ENCODE peak calls at places on chromosomes 7 and 10, in seven cellular contexts. One of them, this sample, is unnamed. For H3K36me3 and H3K4me1, the result is how much of the 10 kb centered on the place peaks cover.

GRCh38 chr7:32518534-32519140 is 23.3 kb downstream of the AVL9 start:
- DNase-seq in cardiac muscle cell: peak
- DNase-seq in breast epithelium: no peak
- DNase-seq in endothelial cell of umbilical vein: no peak
- DNase-seq in tibial nerve: no peak
- DNase-seq in psoas muscle: no peak
- DNase-seq in sigmoid colon: no peak
- DNase-seq in this sample: no peak

GRCh38 chr10:30056767-30057355 is 2.5 kb downstream of the JCAD start:
- DNase-seq in endothelial cell of umbilical vein: peak
- DNase-seq in breast epithelium: no peak
- DNase-seq in sigmoid colon: no peak
- DNase-seq in cardiac muscle cell: peak
- DNase-seq in psoas muscle: no peak
- DNase-seq in tibial nerve: no peak
- DNase-seq in this sample: no peak

GRCh38 chr7:159033956-159034938 is 110.4 kb downstream of the VIPR2 start:
- DNase-seq in psoas muscle: no peak
- DNase-seq in cardiac muscle cell: no peak
- DNase-seq in sigmoid colon: peak
- DNase-seq in endothelial cell of umbilical vein: no peak
- DNase-seq in tibial nerve: no peak
- DNase-seq in breast epithelium: peak
- DNase-seq in this sample: no peak

GRCh38 chr7:100102950-100103840 is 1.8 kb downstream of the AP4M1 start:
- DNase-seq in cardiac muscle cell: no peak
- DNase-seq in sigmoid colon: no peak
- DNase-seq in tibial nerve: no peak
- DNase-seq in psoas muscle: no peak
- DNase-seq in breast epithelium: no peak
- DNase-seq in endothelial cell of umbilical vein: no peak
- DNase-seq in this sample: no peak

GRCh38 chr10:101749033-101749432 is 26.9 kb downstream of the FGF8 start:
- DNase-seq in endothelial cell of umbilical vein: no peak
- DNase-seq in breast epithelium: no peak
- DNase-seq in psoas muscle: no peak
- DNase-seq in sigmoid colon: no peak
- DNase-seq in tibial nerve: no peak
- DNase-seq in cardiac muscle cell: peak
- DNase-seq in this sample: no peak

GRCh38 chr7:128812514-128813168 is 17.6 kb upstream of the FLNC start:
- DNase-seq in breast epithelium: no peak
- DNase-seq in cardiac muscle cell: no peak
- DNase-seq in tibial nerve: peak
- DNase-seq in psoas muscle: peak
- DNase-seq in sigmoid colon: no peak
- DNase-seq in endothelial cell of umbilical vein: no peak
- DNase-seq in this sample: no peak

GRCh38 chr10:97127960-97128850 is 57.6 kb downstream of the SLIT1 start:
- DNase-seq in cardiac muscle cell: no peak
- DNase-seq in tibial nerve: no peak
- DNase-seq in sigmoid colon: peak
- DNase-seq in endothelial cell of umbilical vein: no peak
- DNase-seq in psoas muscle: no peak
- DNase-seq in breast epithelium: no peak
- DNase-seq in this sample: peak

GRCh38 chr7:100247152-100247757 is 27.5 kb downstream of the PVRIG start:
- DNase-seq in breast epithelium: peak
- DNase-seq in tibial nerve: no peak
- DNase-seq in endothelial cell of umbilical vein: peak
- DNase-seq in sigmoid colon: no peak
- DNase-seq in cardiac muscle cell: peak
- DNase-seq in psoas muscle: peak
- DNase-seq in this sample: no peak

GRCh38 chr10:96972264-96972663 is 140.2 kb downstream of the LCOR start:
- DNase-seq in sigmoid colon: no peak
- DNase-seq in psoas muscle: no peak
- DNase-seq in tibial nerve: no peak
- DNase-seq in endothelial cell of umbilical vein: no peak
- DNase-seq in breast epithelium: no peak
- DNase-seq in cardiac muscle cell: no peak
- DNase-seq in this sample: no peak

GRCh38 chr7:124497209-124497608 is 268.4 kb downstream of the GPR37 start:
- DNase-seq in psoas muscle: no peak
- DNase-seq in tibial nerve: no peak
- DNase-seq in endothelial cell of umbilical vein: no peak
- DNase-seq in sigmoid colon: no peak
- DNase-seq in breast epithelium: no peak
- DNase-seq in cardiac muscle cell: peak
- DNase-seq in this sample: no peak

GRCh38 chr10:123203393-123204126 is 49.4 kb downstream of the BUB3 start:
- DNase-seq in cardiac muscle cell: no peak
- DNase-seq in tibial nerve: no peak
- DNase-seq in endothelial cell of umbilical vein: no peak
- DNase-seq in sigmoid colon: no peak
- DNase-seq in psoas muscle: no peak
- DNase-seq in breast epithelium: peak
- DNase-seq in this sample: no peak

GRCh38 chr10:62071846-62072281 is 170.4 kb downstream of the ARID5B start:
- DNase-seq in cardiac muscle cell: no peak
- DNase-seq in sigmoid colon: no peak
- DNase-seq in psoas muscle: peak
- DNase-seq in endothelial cell of umbilical vein: no peak
- DNase-seq in tibial nerve: no peak
- DNase-seq in breast epithelium: no peak
- DNase-seq in this sample: no peak

GRCh38 chr7:129438839-129439640 is 4.8 kb downstream of the STRIP2 start:
- DNase-seq in psoas muscle: no peak
- DNase-seq in endothelial cell of umbilical vein: peak
- DNase-seq in sigmoid colon: no peak
- DNase-seq in cardiac muscle cell: no peak
- DNase-seq in breast epithelium: no peak
- DNase-seq in tibial nerve: no peak
- DNase-seq in this sample: no peak

GRCh38 chr10:119686465-119687191 is 35.4 kb downstream of the BAG3 start:
- DNase-seq in endothelial cell of umbilical vein: peak
- DNase-seq in sigmoid colon: peak
- DNase-seq in breast epithelium: peak
- DNase-seq in tibial nerve: peak
- DNase-seq in cardiac muscle cell: peak
- DNase-seq in psoas muscle: peak
- DNase-seq in this sample: peak

GRCh38 chr7:93594250-93594649 is 19.7 kb upstream of the CALCR start:
- DNase-seq in psoas muscle: no peak
- DNase-seq in cardiac muscle cell: no peak
- DNase-seq in sigmoid colon: no peak
- DNase-seq in tibial nerve: no peak
- DNase-seq in breast epithelium: no peak
- DNase-seq in endothelial cell of umbilical vein: no peak
- DNase-seq in this sample: no peak

DNA sequence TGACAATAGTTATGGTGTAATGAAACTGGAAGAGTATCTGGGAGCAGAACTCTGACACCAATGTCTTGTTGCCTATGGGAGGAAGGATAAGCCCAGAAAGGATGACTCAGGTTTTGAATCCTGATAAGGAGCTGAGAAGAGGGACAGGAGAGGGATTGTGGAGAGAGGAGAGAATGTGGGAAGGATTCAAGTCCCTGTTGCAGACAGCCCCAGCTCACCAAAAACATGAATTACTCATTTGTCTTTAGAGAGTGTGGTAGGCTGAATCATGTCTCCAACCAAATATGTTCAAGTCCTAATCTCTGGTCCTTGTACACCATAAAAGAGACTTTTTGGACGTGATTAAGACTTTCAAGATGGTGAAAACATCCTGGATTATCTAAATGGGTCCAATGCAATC is 206.9 kb upstream of the PHYHIPL start:
- DNase-seq in endothelial cell of umbilical vein: no peak
- DNase-seq in cardiac muscle cell: no peak
- DNase-seq in sigmoid colon: no peak
- DNase-seq in psoas muscle: no peak
- DNase-seq in tibial nerve: no peak
- DNase-seq in breast epithelium: no peak
- DNase-seq in this sample: no peak
- H3K27ac ChIP-seq in endothelial cell of umbilical vein: no peak
- H3K27ac ChIP-seq in cardiac muscle cell: no peak
- H3K27ac ChIP-seq in sigmoid colon: no peak
- H3K27ac ChIP-seq in psoas muscle: no peak
- H3K27ac ChIP-seq in tibial nerve: no peak
- H3K27ac ChIP-seq in breast epithelium: no peak
- H3K27ac ChIP-seq in this sample: no peak

GRCh38 chr10:131948501-131948900 is 33.2 kb downstream of the BNIP3 start:
- DNase-seq in sigmoid colon: peak
- DNase-seq in psoas muscle: no peak
- DNase-seq in tibial nerve: no peak
- DNase-seq in endothelial cell of umbilical vein: no peak
- DNase-seq in cardiac muscle cell: no peak
- DNase-seq in breast epithelium: peak
- DNase-seq in this sample: peak

GRCh38 chr10:131949041-131949862 is 32.5 kb downstream of the BNIP3 start:
- DNase-seq in sigmoid colon: peak
- DNase-seq in endothelial cell of umbilical vein: no peak
- DNase-seq in tibial nerve: no peak
- DNase-seq in psoas muscle: peak
- DNase-seq in breast epithelium: peak
- DNase-seq in cardiac muscle cell: no peak
- DNase-seq in this sample: peak

GRCh38 chr10:131946880-131947279 is 34.8 kb downstream of the BNIP3 start:
- DNase-seq in endothelial cell of umbilical vein: peak
- DNase-seq in psoas muscle: no peak
- DNase-seq in sigmoid colon: peak
- DNase-seq in cardiac muscle cell: no peak
- DNase-seq in breast epithelium: peak
- DNase-seq in tibial nerve: no peak
- DNase-seq in this sample: no peak

GRCh38 chr10:131946321-131946751 is 35.4 kb downstream of the BNIP3 start:
- DNase-seq in sigmoid colon: peak
- DNase-seq in cardiac muscle cell: no peak
- DNase-seq in tibial nerve: no peak
- DNase-seq in endothelial cell of umbilical vein: peak
- DNase-seq in breast epithelium: peak
- DNase-seq in psoas muscle: no peak
- DNase-seq in this sample: peak

DNA sequence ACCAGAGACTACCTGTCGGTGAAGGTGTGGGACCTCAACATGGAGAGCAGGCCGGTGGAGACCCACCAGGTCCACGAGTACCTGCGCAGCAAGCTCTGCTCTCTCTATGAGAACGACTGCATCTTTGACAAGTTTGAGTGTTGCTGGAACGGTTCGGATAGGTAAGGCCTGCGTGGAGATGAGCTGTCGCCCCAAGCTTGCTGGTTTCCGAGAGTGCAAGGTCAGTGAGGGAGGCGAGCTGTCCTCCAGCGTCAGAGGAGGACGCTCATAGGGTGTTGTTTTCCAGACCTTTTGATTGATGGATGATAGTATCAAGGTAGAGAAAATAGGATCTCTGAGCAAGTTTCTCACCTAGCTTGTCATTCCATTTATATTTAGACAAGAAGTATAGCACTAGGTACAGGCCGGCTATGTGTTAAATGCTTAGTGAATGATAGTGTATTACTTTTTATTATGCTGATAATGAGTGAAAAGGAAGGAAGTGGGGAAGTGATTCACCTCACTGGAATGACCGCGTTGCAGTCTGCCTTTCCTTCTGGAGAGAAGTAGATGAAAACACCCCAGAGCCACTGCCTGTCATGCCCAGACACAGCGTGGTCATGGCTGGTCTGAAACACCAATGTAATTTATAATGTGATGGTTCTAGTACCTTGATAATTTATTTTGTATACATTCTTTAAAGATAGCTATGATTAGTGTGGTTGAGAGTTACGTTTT is 33.9 kb downstream of the BNIP3 start:
- DNase-seq in tibial nerve: no peak
- DNase-seq in psoas muscle: no peak
- DNase-seq in cardiac muscle cell: no peak
- DNase-seq in sigmoid colon: no peak
- DNase-seq in breast epithelium: no peak
- DNase-seq in endothelial cell of umbilical vein: peak
- DNase-seq in this sample: no peak
- H3K36me3 ChIP-seq in tibial nerve: under half
- H3K36me3 ChIP-seq in psoas muscle: under half
- H3K36me3 ChIP-seq in cardiac muscle cell: under half
- H3K36me3 ChIP-seq in sigmoid colon: under half
- H3K36me3 ChIP-seq in breast epithelium: under half
- H3K36me3 ChIP-seq in endothelial cell of umbilical vein: under half
- H3K36me3 ChIP-seq in this sample: under half

GRCh38 chr7:108284349-108285017 is 154.3 kb upstream of the LAMB4 start:
- DNase-seq in psoas muscle: no peak
- DNase-seq in breast epithelium: no peak
- DNase-seq in endothelial cell of umbilical vein: no peak
- DNase-seq in cardiac muscle cell: no peak
- DNase-seq in sigmoid colon: no peak
- DNase-seq in tibial nerve: no peak
- DNase-seq in this sample: no peak

GRCh38 chr7:108286290-108286904 is 156.2 kb upstream of the LAMB4 start:
- DNase-seq in sigmoid colon: no peak
- DNase-seq in tibial nerve: no peak
- DNase-seq in endothelial cell of umbilical vein: no peak
- DNase-seq in breast epithelium: no peak
- DNase-seq in psoas muscle: no peak
- DNase-seq in cardiac muscle cell: no peak
- DNase-seq in this sample: no peak

GRCh38 chr7:108282427-108282996 is 152.4 kb upstream of the LAMB4 start:
- DNase-seq in tibial nerve: no peak
- DNase-seq in sigmoid colon: no peak
- DNase-seq in breast epithelium: no peak
- DNase-seq in endothelial cell of umbilical vein: peak
- DNase-seq in cardiac muscle cell: no peak
- DNase-seq in psoas muscle: no peak
- DNase-seq in this sample: no peak

GRCh38 chr7:108283252-108283651 is 153.1 kb upstream of the LAMB4 start:
- DNase-seq in cardiac muscle cell: no peak
- DNase-seq in sigmoid colon: no peak
- DNase-seq in psoas muscle: no peak
- DNase-seq in breast epithelium: no peak
- DNase-seq in tibial nerve: no peak
- DNase-seq in endothelial cell of umbilical vein: peak
- DNase-seq in this sample: no peak

GRCh38 chr7:108285018-108285368 is 154.8 kb upstream of the LAMB4 start:
- DNase-seq in psoas muscle: no peak
- DNase-seq in cardiac muscle cell: no peak
- DNase-seq in sigmoid colon: no peak
- DNase-seq in endothelial cell of umbilical vein: peak
- DNase-seq in tibial nerve: no peak
- DNase-seq in breast epithelium: no peak
- DNase-seq in this sample: no peak
- H3K4me1 ChIP-seq in psoas muscle: under half
- H3K4me1 ChIP-seq in cardiac muscle cell: under half
- H3K4me1 ChIP-seq in sigmoid colon: under half
- H3K4me1 ChIP-seq in endothelial cell of umbilical vein: under half
- H3K4me1 ChIP-seq in tibial nerve: under half
- H3K4me1 ChIP-seq in breast epithelium: under half
- H3K4me1 ChIP-seq in this sample: under half

DNA sequence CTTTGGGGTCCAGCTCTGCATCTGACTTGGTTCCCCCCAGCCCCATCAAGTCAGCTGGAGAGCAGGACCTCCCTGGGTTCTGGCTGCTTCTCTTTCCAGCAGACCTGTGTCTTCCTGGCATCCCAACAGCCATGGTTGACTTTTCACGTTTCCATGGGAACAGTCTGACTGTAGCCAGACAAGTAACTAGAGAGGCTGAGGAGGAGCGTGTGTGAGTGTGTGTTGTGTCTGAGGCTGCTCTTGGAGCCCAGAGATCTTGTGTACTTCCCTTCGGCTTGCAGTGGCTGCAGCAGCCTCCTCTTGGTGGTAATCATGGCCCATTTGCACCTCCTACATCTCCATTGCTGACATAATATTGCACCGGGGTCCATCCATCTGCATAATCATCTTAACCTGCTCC is 332.0 kb downstream of the RPS24 start:
- DNase-seq in sigmoid colon: no peak
- DNase-seq in tibial nerve: no peak
- DNase-seq in endothelial cell of umbilical vein: no peak
- DNase-seq in cardiac muscle cell: no peak
- DNase-seq in psoas muscle: no peak
- DNase-seq in breast epithelium: no peak
- DNase-seq in this sample: peak
- H3K27ac ChIP-seq in sigmoid colon: peak
- H3K27ac ChIP-seq in tibial nerve: no peak
- H3K27ac ChIP-seq in endothelial cell of umbilical vein: no peak
- H3K27ac ChIP-seq in cardiac muscle cell: no peak
- H3K27ac ChIP-seq in psoas muscle: no peak
- H3K27ac ChIP-seq in breast epithelium: no peak
- H3K27ac ChIP-seq in this sample: no peak